ENCODE peak calls at places on chromosomes 16 and 17, in seven cellular contexts. W, S, G, Z, R, F and O are unnamed samples.

GRCh38 chr16:57645691-57646387 is 17.4 kb downstream of the ADGRG1 start:
- DNase-seq in W (peak), S (no peak), F (no peak), Z (no peak), R (no peak), G (no peak), O (no peak)

GRCh38 chr17:76119409-76120371 is 16.1 kb upstream of the EXOC7 start:
- DNase-seq in W (no peak), R (no peak), S (no peak), Z (no peak), F (no peak), G (no peak), O (no peak)

GRCh38 chr16:23699100-23699499 is 13.9 kb downstream of the ERN2 start:
- DNase-seq in Z (no peak), G (no peak), R (peak), S (no peak), W (no peak), F (peak), O (no peak)

GRCh38 chr16:1772362-1772907 is at the start of gene EME2:
- DNase-seq in W (peak), S (no peak), R (peak), G (no peak), Z (no peak), F (peak), O (peak)

GRCh38 chr16:81547194-81547918 is 102.7 kb downstream of the CMIP start:
- DNase-seq in F (no peak), S (no peak), W (no peak), G (no peak), Z (no peak), R (no peak), O (no peak)

GRCh38 chr16:82024883-82025282 is 10.2 kb upstream of the HSD17B2 start:
- DNase-seq in Z (no peak), F (no peak), W (no peak), R (no peak), S (no peak), G (no peak), O (no peak)

GRCh38 chr16:85396879-85397871 is 215.9 kb upstream of the GSE1 start:
- DNase-seq in G (no peak), R (no peak), W (peak), F (no peak), S (no peak), Z (peak), O (peak)

GRCh38 chr17:21282231-21282630 is 2.3 kb upstream of the MAP2K3 start:
- DNase-seq in F (no peak), R (no peak), W (no peak), G (peak), S (no peak), Z (peak), O (no peak)

GRCh38 chr16:8818499-8819270 is 21.0 kb downstream of the PMM2 start:
- DNase-seq in Z (no peak), F (no peak), G (no peak), R (peak), W (no peak), S (no peak), O (no peak)

GRCh38 chr16:50841081-50841886 is 99.4 kb downstream of the CYLD start:
- DNase-seq in F (no peak), R (no peak), G (no peak), S (no peak), Z (no peak), W (peak), O (no peak)

GRCh38 chr17:61481421-61481820 is 29.2 kb downstream of the TBX4 start:
- DNase-seq in G (no peak), W (no peak), R (no peak), S (no peak), Z (no peak), F (no peak), O (no peak)

GRCh38 chr17:37168731-37169353 is 206.9 kb upstream of the C17orf78 start:
- DNase-seq in S (no peak), W (no peak), R (no peak), G (no peak), Z (no peak), F (no peak), O (no peak)

GRCh38 chr16:19164285-19164684 is 3.8 kb upstream of the SYT17 start:
- DNase-seq in S (no peak), Z (no peak), R (no peak), F (no peak), G (no peak), W (no peak), O (no peak)

GRCh38 chr16:4075534-4075933 is 40.7 kb downstream of the ADCY9 start:
- DNase-seq in Z (no peak), S (no peak), W (peak), R (no peak), G (no peak), F (no peak), O (no peak)

GRCh38 chr16:88804173-88804551 is 573 bp downstream of the CDT1 start:
- DNase-seq in R (no peak), F (no peak), S (no peak), G (no peak), Z (no peak), W (no peak), O (no peak)

GRCh38 chr16:11955713-11956123 is 9.3 kb upstream of the TNFRSF17 start:
- DNase-seq in G (peak), Z (no peak), W (no peak), R (no peak), F (no peak), S (no peak), O (no peak)

GRCh38 chr16:72434159-72434558 is 262.2 kb upstream of the PMFBP1 start:
- DNase-seq in G (no peak), Z (no peak), W (no peak), S (no peak), R (no peak), F (no peak), O (no peak)

GRCh38 chr17:79919164-79919585 is 79.9 kb upstream of the CBX4 start:
- DNase-seq in W (peak), F (no peak), S (no peak), R (no peak), Z (peak), G (no peak), O (no peak)

GRCh38 chr16:56691885-56692284 is 9.6 kb downstream of the MT1X start:
- DNase-seq in W (no peak), G (no peak), Z (no peak), R (no peak), F (no peak), S (no peak), O (no peak)

GRCh38 chr16:83552193-83552592 is 255.6 kb upstream of the HSBP1 start:
- DNase-seq in Z (no peak), G (no peak), F (no peak), R (no peak), W (no peak), S (no peak), O (no peak)

GRCh38 chr16:5064915-5065314 is 841 bp downstream of the C16orf89 start:
- DNase-seq in G (no peak), Z (no peak), F (no peak), R (no peak), S (no peak), W (no peak), O (no peak)

GRCh38 chr17:68298601-68299000 is 7.3 kb downstream of the ARSG start:
- DNase-seq in G (no peak), F (no peak), Z (no peak), R (no peak), S (no peak), W (no peak), O (no peak)

GRCh38 chr17:78535285-78536197 is 41.7 kb downstream of the DNAH17 start:
- DNase-seq in S (no peak), F (no peak), R (no peak), G (no peak), Z (no peak), W (no peak), O (no peak)

GRCh38 chr17:16987001-16987829 is 15.3 kb upstream of the TNFRSF13B start:
- DNase-seq in W (no peak), G (no peak), F (no peak), R (no peak), S (no peak), Z (no peak), O (no peak)

GRCh38 chr17:57803026-57803425 is 46.8 kb downstream of the MRPS23 start:
- DNase-seq in S (peak), F (no peak), R (no peak), G (no peak), Z (no peak), W (no peak), O (no peak)

GRCh38 chr17:3980381-3980975 is 16.2 kb upstream of the ATP2A3 start:
- DNase-seq in W (no peak), F (no peak), R (no peak), G (no peak), S (no peak), Z (no peak), O (no peak)

GRCh38 chr16:74271879-74272278 is 24.7 kb upstream of the PSMD7 start:
- DNase-seq in Z (no peak), W (no peak), S (no peak), F (no peak), G (no peak), R (no peak), O (no peak)

DNA sequence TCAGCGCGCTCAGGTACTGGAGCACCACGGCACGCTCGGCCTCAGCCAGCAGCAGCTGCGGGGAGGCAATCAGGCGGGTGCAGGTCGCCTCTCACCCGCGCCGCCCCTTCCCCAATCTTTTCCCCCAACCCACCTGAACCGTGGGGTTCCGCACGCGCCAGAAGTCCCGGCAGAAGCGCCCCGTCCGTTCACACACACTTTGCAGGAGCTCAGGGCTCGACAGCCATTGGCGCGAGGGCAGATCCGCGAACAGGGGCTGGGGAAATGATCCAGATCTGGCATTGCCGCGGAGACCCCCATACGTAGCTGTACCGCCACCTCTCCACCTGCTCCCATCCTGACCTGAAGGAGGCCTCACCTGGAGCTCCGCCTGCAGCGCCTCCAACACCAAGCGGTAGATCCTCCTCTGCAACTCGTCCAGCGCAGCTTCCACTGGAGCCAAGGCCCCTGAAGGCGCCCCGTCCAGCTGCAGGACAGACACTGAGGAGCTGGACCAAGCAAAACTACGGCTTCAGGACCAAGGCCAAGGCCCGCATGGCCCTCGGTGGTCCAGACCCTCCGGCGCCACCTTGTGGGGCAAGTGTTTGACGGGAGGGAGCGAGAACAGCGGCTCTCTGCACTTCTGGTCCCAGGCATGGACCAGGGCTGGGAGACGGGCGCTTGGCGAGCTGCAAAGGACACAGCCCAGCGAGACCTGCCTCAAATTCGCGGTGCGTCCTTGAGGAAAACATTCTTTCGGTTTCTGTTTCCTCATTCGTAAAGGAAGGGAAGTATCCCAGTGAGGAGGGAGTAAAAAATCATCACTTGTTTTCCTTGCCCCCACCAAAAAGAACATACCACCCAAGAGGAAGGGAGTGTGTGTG is 1.5 kb upstream of the MATCAP1 start:
- DNase-seq in F (peak), S (peak), R (peak), Z (peak), G (peak), W (peak), O (peak)
- TF ChIP-seq CTCF in F (peak), S (peak), R (peak), Z (peak), G (peak), W (peak), O (peak)

DNA sequence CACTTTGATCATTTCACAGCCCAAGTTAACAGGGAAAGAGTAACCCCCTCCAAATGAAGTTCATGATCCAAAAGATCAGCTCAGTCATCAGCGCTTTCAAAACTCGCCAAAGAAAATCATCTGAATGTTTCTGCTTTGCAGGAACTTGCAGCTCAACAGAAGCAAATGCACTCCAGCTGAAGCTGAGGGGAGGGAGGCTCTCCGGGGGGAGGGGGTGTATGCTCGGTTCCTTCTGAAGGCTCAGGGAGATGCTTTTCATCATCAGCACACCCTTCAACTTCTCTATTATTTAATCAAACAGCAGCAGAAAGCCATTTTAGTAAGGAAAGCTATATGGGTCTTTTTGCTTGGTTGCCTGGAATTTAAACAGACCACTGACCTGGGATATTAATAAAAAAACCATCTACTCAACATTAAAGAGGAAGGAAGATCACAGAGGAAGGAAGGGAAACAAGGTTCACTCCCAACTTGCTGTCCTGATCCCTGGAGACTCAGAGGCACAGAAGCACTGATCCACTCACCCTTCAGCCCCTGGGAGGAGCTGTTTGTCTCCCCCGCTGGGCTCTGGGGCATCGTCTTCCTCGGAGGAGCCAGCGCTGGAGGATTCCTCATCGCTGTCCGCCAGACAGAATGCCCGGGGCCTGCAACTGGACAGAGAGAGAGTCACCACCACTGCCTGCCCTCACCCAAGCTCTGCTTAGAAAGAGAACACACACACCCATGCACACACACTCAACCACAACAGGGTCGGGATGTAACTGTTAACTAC is 24.6 kb upstream of the ERN1 start:
- DNase-seq in Z (no peak), G (no peak), S (no peak), R (no peak), F (no peak), W (no peak), O (no peak)
- TF ChIP-seq CTCF in Z (no peak), G (no peak), S (no peak), R (no peak), F (no peak), W (no peak), O (no peak)

DNA sequence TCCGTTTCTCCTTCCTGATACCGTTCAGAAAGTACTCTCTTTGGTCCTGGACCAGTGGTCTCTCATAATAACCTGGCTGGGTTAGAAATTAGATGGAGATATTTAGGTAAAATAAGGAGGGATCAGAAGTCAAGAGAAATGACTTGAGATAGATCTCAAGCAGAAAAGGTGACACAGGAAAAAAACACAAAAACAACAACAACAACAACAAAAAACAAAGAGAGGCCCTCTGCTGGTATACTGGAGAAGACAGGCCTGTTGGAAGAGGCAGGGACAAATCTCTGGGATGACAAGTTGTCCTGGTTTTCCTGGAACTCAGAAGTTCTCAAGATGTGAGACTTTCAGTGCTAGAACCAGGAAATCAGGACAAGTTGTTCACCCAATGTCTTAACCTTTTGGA is 430.5 kb downstream of the SHISA9 start:
- DNase-seq in F (no peak), Z (no peak), S (no peak), R (no peak), W (no peak), G (no peak), O (no peak)
- TF ChIP-seq CTCF in F (no peak), Z (no peak), S (no peak), R (no peak), W (no peak), G (no peak), O (peak)

DNA sequence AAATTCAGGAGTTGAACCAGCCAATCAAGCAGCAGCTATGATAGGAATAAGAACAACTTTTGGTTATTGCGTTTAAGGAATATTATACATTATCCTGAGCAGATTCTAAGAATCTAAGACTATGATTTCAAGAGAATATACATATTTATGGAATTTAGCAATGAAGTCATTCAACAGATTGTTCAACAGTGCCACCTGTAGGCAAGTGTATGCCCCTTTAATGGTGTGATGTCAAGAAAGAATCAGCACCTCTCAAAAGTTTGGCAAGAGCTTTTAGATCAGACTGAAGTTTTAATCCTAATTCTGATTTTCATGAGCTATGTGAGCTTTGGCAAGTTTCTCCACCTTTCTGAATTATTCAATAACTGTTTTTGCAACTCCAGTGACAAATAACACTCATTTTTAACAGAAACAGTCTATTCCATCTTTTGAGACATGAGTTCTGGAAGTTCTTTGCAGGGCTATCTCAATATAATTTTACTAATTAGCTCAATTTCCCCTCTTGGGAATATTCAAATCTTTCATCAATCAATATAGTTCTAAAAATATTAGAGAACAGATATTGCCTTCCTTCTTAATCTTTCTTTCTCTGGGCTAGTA is 474.3 kb upstream of the TOM1L1 start:
- DNase-seq in G (no peak), Z (no peak), F (no peak), W (no peak), R (no peak), S (peak), O (no peak)
- TF ChIP-seq CTCF in G (no peak), Z (no peak), F (no peak), W (no peak), R (peak), S (peak), O (peak)

DNA sequence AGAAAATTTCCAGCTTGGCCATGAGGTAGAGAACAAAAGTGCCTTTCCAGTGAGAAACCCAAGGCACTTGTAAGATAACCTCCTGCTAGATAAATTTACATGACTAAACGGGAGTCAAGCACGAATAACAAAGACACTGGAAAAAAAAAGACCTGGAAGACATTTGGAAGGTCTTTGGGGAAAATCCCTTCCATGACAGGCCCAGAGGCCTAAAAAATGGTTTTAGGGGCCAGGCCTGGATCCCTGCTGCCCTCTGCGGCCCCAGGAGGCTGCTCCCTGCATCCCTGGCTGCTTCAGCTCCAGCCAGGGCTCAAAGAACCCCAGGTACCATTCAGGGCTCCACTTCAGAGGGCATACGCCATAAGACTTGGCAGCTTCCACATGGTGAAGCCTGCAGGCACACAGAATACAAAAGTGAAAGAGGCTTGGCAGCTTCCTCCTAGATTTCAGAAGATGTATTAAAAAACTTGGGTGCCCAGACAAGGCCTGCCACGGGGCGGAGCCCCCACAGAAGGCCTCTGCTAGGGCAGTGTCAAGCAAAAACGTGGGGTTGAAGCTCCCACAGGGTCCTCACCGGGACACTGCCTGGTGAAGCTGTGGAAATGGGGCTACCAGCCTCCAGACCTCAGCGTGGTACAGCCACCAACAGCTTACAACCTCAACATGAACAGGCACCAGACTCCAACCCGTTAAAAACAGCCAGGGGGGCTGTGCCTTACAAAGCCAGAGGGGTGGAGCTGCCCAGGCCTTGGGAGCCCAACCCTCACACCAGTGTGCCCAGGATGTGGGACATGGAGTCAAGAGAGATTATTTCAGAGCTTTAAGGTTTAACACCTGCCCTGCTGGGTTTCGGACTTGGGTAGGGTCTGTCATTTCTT is 77.1 kb downstream of the SDK2 start:
- DNase-seq in R (no peak), S (no peak), G (no peak), W (no peak), F (peak), Z (no peak), O (no peak)
- TF ChIP-seq CTCF in R (no peak), S (no peak), G (no peak), W (no peak), F (no peak), Z (no peak), O (no peak)

GRCh38 chr17:19003543-19003965 is 1.0 kb downstream of the FAM83G start:
- DNase-seq in R (no peak), S (no peak), G (no peak), Z (no peak), W (peak), F (no peak), O (no peak)
- TF ChIP-seq CTCF in R (no peak), S (no peak), G (no peak), Z (no peak), W (no peak), F (no peak), O (no peak)